ENCODE peak calls at places on chromosome 2, in six cellular contexts. T is trophoblast cell, N is IMR-90, Q is neuronal stem cell, X is H9, R is H1. I is an unnamed sample.

GRCh38 chr2:11387831-11388230 is 43.4 kb upstream of the ROCK2 start:
- DNase-seq in N (no peak), R (no peak), T (no peak), X (no peak), Q (no peak), I (no peak)

GRCh38 chr2:66790651-66791181 is 355.8 kb downstream of the MEIS1 start:
- DNase-seq in T (no peak), R (no peak), X (no peak), Q (no peak), N (peak), I (peak)

GRCh38 chr2:202194418-202194817 is 44.0 kb downstream of the SUMO1 start:
- DNase-seq in R (no peak), N (no peak), X (no peak), Q (no peak), T (no peak), I (no peak)

GRCh38 chr2:191355170-191355758 is 110.1 kb downstream of the MYO1B start:
- DNase-seq in Q (no peak), N (no peak), R (no peak), T (no peak), X (no peak), I (no peak)

GRCh38 chr2:64602436-64602835 is 51.3 kb downstream of the SERTAD2 start:
- DNase-seq in N (no peak), T (no peak), X (no peak), R (no peak), Q (no peak), I (no peak)

GRCh38 chr2:170716851-170717598 is 1.9 kb downstream of the SP5 start:
- DNase-seq in N (peak), X (peak), R (peak), T (no peak), Q (peak), I (peak)

GRCh38 chr2:159785195-159785594 is 12.8 kb downstream of the CD302 start:
- DNase-seq in R (no peak), Q (no peak), X (no peak), N (no peak), T (no peak), I (no peak)

GRCh38 chr2:189538402-189538801 is 42.2 kb downstream of the SLC40A1 start:
- DNase-seq in R (no peak), N (no peak), T (no peak), X (no peak), Q (no peak), I (no peak)

GRCh38 chr2:102050854-102051391 is 59.2 kb downstream of the IL1R2 start:
- DNase-seq in Q (no peak), N (peak), R (no peak), X (no peak), T (no peak), I (peak)

GRCh38 chr2:96108578-96109561 is 7.5 kb downstream of the ADRA2B start:
- DNase-seq in Q (peak), X (peak), T (no peak), R (no peak), N (no peak), I (no peak)

GRCh38 chr2:138455275-138455674 is 46.3 kb upstream of the SPOPL start:
- DNase-seq in N (no peak), X (no peak), Q (no peak), R (no peak), T (peak), I (no peak)

GRCh38 chr2:144944506-144945230 is 424.7 kb upstream of the ZEB2 start:
- DNase-seq in N (peak), X (no peak), R (no peak), Q (no peak), T (no peak), I (peak)

GRCh38 chr2:95354925-95355324 is 47.6 kb upstream of the FAHD2A start:
- DNase-seq in X (peak), R (no peak), T (no peak), N (no peak), Q (no peak), I (no peak)

GRCh38 chr2:220572385-220572784 is 945.0 kb downstream of the SLC4A3 start:
- DNase-seq in N (peak), X (no peak), R (no peak), T (no peak), Q (no peak), I (no peak)

GRCh38 chr2:27407798-27408491 is 1.4 kb downstream of the PPM1G start:
- DNase-seq in Q (peak), N (peak), R (peak), X (peak), T (peak), I (peak)

GRCh38 chr2:174334781-174335604 is at the start of gene SP9:
- DNase-seq in X (peak), T (peak), Q (peak), N (peak), R (peak), I (peak)

GRCh38 chr2:187900023-187900422 is 345.8 kb upstream of the TFPI start:
- DNase-seq in T (no peak), Q (no peak), R (no peak), N (peak), X (no peak), I (no peak)

GRCh38 chr2:70440621-70441020 is 113.0 kb downstream of the TGFA start:
- DNase-seq in R (peak), T (no peak), N (no peak), Q (no peak), X (peak), I (no peak)

GRCh38 chr2:26776195-26776594 is 9.7 kb upstream of the CENPA start:
- DNase-seq in T (no peak), R (no peak), Q (no peak), N (no peak), X (no peak), I (no peak)

GRCh38 chr2:36445191-36445590 is 89.6 kb downstream of the CRIM1 start:
- DNase-seq in N (no peak), Q (no peak), X (no peak), T (no peak), R (no peak), I (no peak)

GRCh38 chr2:23788100-23788499 is 138.8 kb downstream of the ATAD2B start:
- DNase-seq in R (no peak), N (no peak), T (no peak), X (no peak), Q (no peak), I (no peak)

GRCh38 chr2:122635649-122636496 is 880.4 kb downstream of the TSN start:
- DNase-seq in R (no peak), T (no peak), X (no peak), Q (no peak), N (no peak), I (peak)

GRCh38 chr2:165952600-165953210 is 871 bp downstream of the TTC21B start:
- DNase-seq in R (no peak), Q (no peak), X (no peak), N (peak), T (peak), I (peak)

GRCh38 chr2:715038-715437 is 37.8 kb upstream of the TMEM18 start:
- DNase-seq in R (no peak), Q (no peak), T (no peak), X (no peak), N (no peak), I (no peak)

GRCh38 chr2:2779727-2780126 is 448.7 kb upstream of the MYT1L start:
- DNase-seq in Q (no peak), X (no peak), T (no peak), R (no peak), N (no peak), I (no peak)

DNA sequence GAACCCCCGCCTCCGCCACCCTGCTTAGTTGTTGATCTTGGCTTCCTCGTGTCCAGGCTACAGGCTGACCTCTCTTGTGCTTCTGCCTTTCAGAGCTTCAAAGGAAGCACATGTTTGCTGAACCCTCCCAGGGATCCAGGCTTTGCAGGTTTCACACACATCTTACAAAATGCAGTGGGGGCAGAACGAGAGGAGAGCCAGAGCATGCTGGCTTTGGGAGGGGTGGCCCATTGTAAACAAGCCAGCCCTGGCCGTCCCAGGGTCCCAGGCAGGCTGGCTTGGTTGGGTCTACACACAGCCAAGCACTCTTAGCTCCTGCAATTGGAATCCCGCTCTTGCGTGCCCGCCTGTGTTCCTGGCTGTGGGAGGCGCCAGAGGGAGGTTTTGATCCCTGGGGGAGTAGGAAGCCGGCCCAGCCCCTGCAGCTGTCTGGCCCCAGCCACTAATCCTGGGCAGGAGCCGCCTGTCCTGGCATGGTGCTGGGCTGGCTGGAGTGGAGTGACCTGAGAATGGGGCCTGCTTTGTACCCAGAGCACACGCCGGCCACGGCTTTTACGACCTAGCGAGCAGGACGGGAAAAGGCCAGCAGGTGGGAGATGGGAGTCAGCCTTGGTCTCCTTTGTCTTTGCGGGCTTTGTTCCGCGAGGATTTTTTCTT is 53.9 kb downstream of the SH3BP4 start:
- DNase-seq in X (peak), N (no peak), T (no peak), Q (peak), R (peak), I (peak)
- H2BK5ac ChIP-seq in X (no peak), N (peak), T (no peak), Q (no peak), R (peak), I (no peak)

DNA sequence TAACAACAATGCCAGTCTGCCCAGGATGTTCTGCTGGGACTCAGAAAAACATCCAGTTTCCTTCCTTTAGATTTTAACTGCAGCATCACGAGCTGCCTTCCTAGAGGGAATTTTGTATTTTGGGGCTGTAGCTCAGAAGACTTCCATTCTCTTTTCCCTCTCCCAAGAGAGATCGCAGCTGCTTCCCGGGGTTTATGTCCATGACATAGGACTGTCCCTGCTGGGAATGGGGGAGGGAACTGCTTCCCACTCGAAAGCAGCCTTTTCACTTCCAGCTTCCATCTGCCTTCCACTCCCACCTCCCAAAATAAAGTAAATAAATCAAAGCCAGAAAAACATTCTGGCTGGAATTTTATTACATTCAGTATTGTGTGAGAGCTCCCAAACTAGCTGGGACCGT is 52.4 kb downstream of the LIMS1 start:
- DNase-seq in Q (no peak), T (no peak), R (no peak), N (no peak), X (no peak), I (peak)
- H4K91ac ChIP-seq in Q (no peak), T (no peak), R (no peak), N (peak), X (no peak), I (peak)

GRCh38 chr2:241011296-241011600 is 12.8 kb downstream of the SNED1 start:
- DNase-seq in T (no peak), X (peak), Q (no peak), N (no peak), R (no peak), I (no peak)

GRCh38 chr2:241008711-241009121 is 10.3 kb downstream of the SNED1 start:
- DNase-seq in Q (no peak), X (peak), N (no peak), R (no peak), T (no peak), I (no peak)

GRCh38 chr2:241009191-241009590 is 10.8 kb downstream of the SNED1 start:
- DNase-seq in R (no peak), T (no peak), Q (no peak), X (no peak), N (no peak), I (no peak)

GRCh38 chr2:241010531-241011295 is 12.3 kb downstream of the SNED1 start:
- DNase-seq in N (no peak), T (no peak), R (no peak), Q (no peak), X (no peak), I (no peak)

GRCh38 chr2:241009601-241010530 is 11.4 kb downstream of the SNED1 start:
- DNase-seq in Q (no peak), R (peak), X (peak), T (peak), N (peak), I (peak)
- H2BK5ac ChIP-seq in Q (peak), R (peak), X (no peak), T (peak), N (peak), I (no peak)

GRCh38 chr2:112061299-112061698 is 6.2 kb downstream of the TMEM87B start:
- DNase-seq in T (no peak), X (no peak), N (no peak), Q (no peak), R (no peak), I (no peak)

GRCh38 chr2:112061840-112062239 is 6.8 kb downstream of the TMEM87B start:
- DNase-seq in T (no peak), X (no peak), Q (no peak), R (no peak), N (no peak), I (no peak)

GRCh38 chr2:112065486-112065885 is 10.4 kb downstream of the TMEM87B start:
- DNase-seq in N (no peak), X (no peak), T (no peak), R (no peak), Q (no peak), I (peak)

GRCh38 chr2:112065966-112066365 is 10.9 kb downstream of the TMEM87B start:
- DNase-seq in R (no peak), X (no peak), N (peak), Q (no peak), T (peak), I (peak)

DNA sequence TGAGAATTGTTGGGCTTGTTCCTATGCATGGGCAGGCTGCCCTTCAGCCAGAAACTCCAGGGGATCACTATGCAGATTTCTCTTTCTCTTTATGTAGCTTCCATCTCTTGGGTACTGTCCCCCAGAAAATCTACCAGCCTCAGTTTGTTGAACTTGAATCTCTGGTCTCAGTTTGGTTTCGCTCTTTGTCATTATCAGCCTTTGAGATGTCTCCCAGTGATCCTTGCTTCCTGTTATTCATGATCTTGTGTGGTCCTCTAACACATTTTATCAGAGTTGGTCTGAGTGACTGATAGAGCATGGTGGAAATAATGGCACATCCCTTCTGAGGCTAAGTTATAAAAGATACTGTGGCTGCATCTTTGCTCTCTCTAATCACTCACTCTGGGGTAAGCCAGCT is 7.8 kb downstream of the TMEM87B start:
- DNase-seq in T (no peak), Q (no peak), N (no peak), X (no peak), R (no peak), I (no peak)
- H4K91ac ChIP-seq in T (no peak), Q (no peak), N (no peak), X (no peak), R (no peak), I (no peak)

GRCh38 chr2:150676747-150677382 is 189.4 kb upstream of the RND3 start:
- DNase-seq in R (no peak), N (no peak), X (no peak), T (peak), Q (no peak), I (no peak)

GRCh38 chr2:150674283-150674682 is 186.8 kb upstream of the RND3 start:
- DNase-seq in T (no peak), Q (no peak), N (peak), R (no peak), X (no peak), I (no peak)

GRCh38 chr2:150675807-150676206 is 188.3 kb upstream of the RND3 start:
- DNase-seq in R (no peak), Q (no peak), X (no peak), T (no peak), N (no peak), I (no peak)

GRCh38 chr2:150679456-150680120 is 192.1 kb upstream of the RND3 start:
- DNase-seq in Q (no peak), X (no peak), T (peak), N (peak), R (no peak), I (no peak)

DNA sequence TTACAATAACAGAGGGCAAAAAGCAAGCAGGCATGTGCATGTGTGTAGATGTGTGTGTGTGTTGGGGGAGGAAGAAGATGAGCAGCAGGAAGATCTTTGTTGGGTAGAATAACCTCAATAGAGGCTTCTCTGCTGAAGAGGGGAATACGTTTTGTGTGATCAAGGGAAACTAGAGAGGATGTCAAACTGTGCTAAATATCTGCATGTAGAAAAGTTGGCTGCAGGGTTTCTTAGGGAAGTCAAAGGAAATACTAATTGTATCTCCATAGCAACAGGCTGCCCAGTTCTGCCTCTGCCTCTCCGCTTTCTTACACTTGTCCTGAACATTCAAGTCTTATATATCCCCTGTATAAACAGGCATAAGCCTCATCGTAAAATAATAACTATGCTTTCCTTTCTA is 190.1 kb upstream of the RND3 start:
- DNase-seq in Q (no peak), N (no peak), R (no peak), X (no peak), T (no peak), I (no peak)
- H2BK5ac ChIP-seq in Q (no peak), N (no peak), R (no peak), X (no peak), T (no peak), I (no peak)